ENCODE peak calls at places on chromosome 20, in five cellular contexts. One of them, this sample, is unnamed.

GRCh38 chr20:4305091-4305490 is 289.7 kb upstream of the RNF24 start:
- DNase-seq in brain microvascular endothelial cell: no peak
- DNase-seq in Panc1: no peak
- DNase-seq in testis: no peak
- DNase-seq in WTC11: no peak
- DNase-seq in this sample: no peak

GRCh38 chr20:44247131-44247571 is at the start of gene GDAP1L1:
- DNase-seq in brain microvascular endothelial cell: no peak
- DNase-seq in testis: no peak
- DNase-seq in WTC11: peak
- DNase-seq in Panc1: no peak
- DNase-seq in this sample: peak

GRCh38 chr20:6480328-6481030 is 287.0 kb upstream of the BMP2 start:
- DNase-seq in testis: no peak
- DNase-seq in WTC11: no peak
- DNase-seq in brain microvascular endothelial cell: no peak
- DNase-seq in Panc1: no peak
- DNase-seq in this sample: no peak

GRCh38 chr20:33773412-33774089 is 37.6 kb upstream of the CHMP4B start:
- DNase-seq in brain microvascular endothelial cell: no peak
- DNase-seq in WTC11: no peak
- DNase-seq in testis: no peak
- DNase-seq in Panc1: no peak
- DNase-seq in this sample: no peak

GRCh38 chr20:50798650-50799049 is 3.8 kb downstream of the BCAS4 start:
- DNase-seq in brain microvascular endothelial cell: no peak
- DNase-seq in WTC11: no peak
- DNase-seq in Panc1: no peak
- DNase-seq in testis: no peak
- DNase-seq in this sample: no peak

GRCh38 chr20:63059684-63060056 is 52.9 kb upstream of the BHLHE23 start:
- DNase-seq in Panc1: no peak
- DNase-seq in brain microvascular endothelial cell: no peak
- DNase-seq in WTC11: peak
- DNase-seq in testis: no peak
- DNase-seq in this sample: no peak

GRCh38 chr20:4805663-4806449 is 84.1 kb downstream of the PRND start:
- DNase-seq in brain microvascular endothelial cell: no peak
- DNase-seq in testis: no peak
- DNase-seq in WTC11: no peak
- DNase-seq in Panc1: no peak
- DNase-seq in this sample: no peak

GRCh38 chr20:64064145-64064698 is 1.2 kb downstream of the TCEA2 start:
- DNase-seq in Panc1: no peak
- DNase-seq in WTC11: no peak
- DNase-seq in testis: no peak
- DNase-seq in brain microvascular endothelial cell: no peak
- DNase-seq in this sample: peak

GRCh38 chr20:3781153-3781910 is at the start of gene SPEF1:
- DNase-seq in brain microvascular endothelial cell: peak
- DNase-seq in testis: peak
- DNase-seq in Panc1: peak
- DNase-seq in WTC11: peak
- DNase-seq in this sample: peak

GRCh38 chr20:32115196-32115767 is 5.8 kb downstream of the TM9SF4 start:
- DNase-seq in brain microvascular endothelial cell: no peak
- DNase-seq in Panc1: no peak
- DNase-seq in testis: no peak
- DNase-seq in WTC11: no peak
- DNase-seq in this sample: peak

GRCh38 chr20:15951711-15952110 is 621.5 kb downstream of the KIF16B start:
- DNase-seq in WTC11: no peak
- DNase-seq in Panc1: no peak
- DNase-seq in testis: no peak
- DNase-seq in brain microvascular endothelial cell: no peak
- DNase-seq in this sample: no peak

GRCh38 chr20:63573739-63574131 is 304 bp downstream of the HELZ2 start:
- DNase-seq in WTC11: no peak
- DNase-seq in brain microvascular endothelial cell: no peak
- DNase-seq in Panc1: no peak
- DNase-seq in testis: no peak
- DNase-seq in this sample: no peak

GRCh38 chr20:6501061-6501460 is 266.4 kb upstream of the BMP2 start:
- DNase-seq in WTC11: no peak
- DNase-seq in brain microvascular endothelial cell: peak
- DNase-seq in testis: no peak
- DNase-seq in Panc1: no peak
- DNase-seq in this sample: no peak

GRCh38 chr20:36305602-36306556 is at the start of gene DLGAP4:
- DNase-seq in brain microvascular endothelial cell: no peak
- DNase-seq in Panc1: no peak
- DNase-seq in testis: no peak
- DNase-seq in WTC11: peak
- DNase-seq in this sample: no peak

GRCh38 chr20:36248836-36249235 is 12.6 kb downstream of the AAR2 start:
- DNase-seq in brain microvascular endothelial cell: no peak
- DNase-seq in WTC11: no peak
- DNase-seq in testis: no peak
- DNase-seq in Panc1: no peak
- DNase-seq in this sample: no peak

GRCh38 chr20:61922936-61923335 is 142.7 kb downstream of the TAF4 start:
- DNase-seq in brain microvascular endothelial cell: no peak
- DNase-seq in testis: no peak
- DNase-seq in WTC11: no peak
- DNase-seq in Panc1: no peak
- DNase-seq in this sample: no peak

GRCh38 chr20:44819936-44820335 is 9.6 kb upstream of the RIMS4 start:
- DNase-seq in brain microvascular endothelial cell: no peak
- DNase-seq in Panc1: no peak
- DNase-seq in WTC11: no peak
- DNase-seq in testis: no peak
- DNase-seq in this sample: no peak

GRCh38 chr20:63128367-63128766 is 87.6 kb downstream of the YTHDF1 start:
- DNase-seq in testis: no peak
- DNase-seq in Panc1: no peak
- DNase-seq in WTC11: peak
- DNase-seq in brain microvascular endothelial cell: no peak
- DNase-seq in this sample: no peak

GRCh38 chr20:8385247-8385646 is 253.2 kb downstream of the PLCB1 start:
- DNase-seq in testis: no peak
- DNase-seq in brain microvascular endothelial cell: peak
- DNase-seq in Panc1: no peak
- DNase-seq in WTC11: peak
- DNase-seq in this sample: peak

GRCh38 chr20:45828589-45828988 is 1.5 kb upstream of the TNNC2 start:
- DNase-seq in testis: no peak
- DNase-seq in WTC11: no peak
- DNase-seq in brain microvascular endothelial cell: no peak
- DNase-seq in Panc1: no peak
- DNase-seq in this sample: peak

GRCh38 chr20:42857446-42857845 is 332.3 kb downstream of the PTPRT start:
- DNase-seq in brain microvascular endothelial cell: no peak
- DNase-seq in testis: no peak
- DNase-seq in WTC11: no peak
- DNase-seq in Panc1: no peak
- DNase-seq in this sample: no peak

GRCh38 chr20:36873498-36874189 is 2.3 kb upstream of the TLDC2 start:
- DNase-seq in WTC11: no peak
- DNase-seq in testis: no peak
- DNase-seq in Panc1: no peak
- DNase-seq in brain microvascular endothelial cell: no peak
- DNase-seq in this sample: no peak

GRCh38 chr20:23907579-23907978 is 28.0 kb upstream of the CST5 start:
- DNase-seq in WTC11: no peak
- DNase-seq in brain microvascular endothelial cell: no peak
- DNase-seq in Panc1: no peak
- DNase-seq in testis: no peak
- DNase-seq in this sample: no peak

GRCh38 chr20:22682381-22682780 is 98.0 kb upstream of the FOXA2 start:
- DNase-seq in WTC11: no peak
- DNase-seq in testis: no peak
- DNase-seq in Panc1: no peak
- DNase-seq in brain microvascular endothelial cell: no peak
- DNase-seq in this sample: no peak

GRCh38 chr20:32606107-32606506 is 21.0 kb upstream of the NOL4L start:
- DNase-seq in WTC11: no peak
- DNase-seq in brain microvascular endothelial cell: no peak
- DNase-seq in Panc1: no peak
- DNase-seq in testis: no peak
- DNase-seq in this sample: no peak

GRCh38 chr20:8431538-8432434 is 299.7 kb downstream of the PLCB1 start:
- DNase-seq in testis: peak
- DNase-seq in WTC11: peak
- DNase-seq in Panc1: no peak
- DNase-seq in brain microvascular endothelial cell: no peak
- DNase-seq in this sample: peak

GRCh38 chr20:32527052-32527446 is 58.1 kb downstream of the NOL4L start:
- DNase-seq in Panc1: no peak
- DNase-seq in testis: no peak
- DNase-seq in WTC11: no peak
- DNase-seq in brain microvascular endothelial cell: no peak
- DNase-seq in this sample: no peak

GRCh38 chr20:6663104-6663503 is 104.4 kb upstream of the BMP2 start:
- DNase-seq in WTC11: no peak
- DNase-seq in Panc1: no peak
- DNase-seq in brain microvascular endothelial cell: no peak
- DNase-seq in testis: no peak
- DNase-seq in this sample: no peak

GRCh38 chr20:51916244-51916643 is 113.9 kb upstream of the SALL4 start:
- DNase-seq in brain microvascular endothelial cell: no peak
- DNase-seq in WTC11: no peak
- DNase-seq in testis: no peak
- DNase-seq in Panc1: no peak
- DNase-seq in this sample: no peak

GRCh38 chr20:62066339-62066982 is 780 bp upstream of the TAF4 start:
- DNase-seq in testis: peak
- DNase-seq in Panc1: no peak
- DNase-seq in WTC11: peak
- DNase-seq in brain microvascular endothelial cell: no peak
- DNase-seq in this sample: peak

GRCh38 chr20:1396264-1396663 is 3.4 kb upstream of the FKBP1A start:
- DNase-seq in Panc1: no peak
- DNase-seq in WTC11: no peak
- DNase-seq in testis: no peak
- DNase-seq in brain microvascular endothelial cell: no peak
- DNase-seq in this sample: no peak
- TF ChIP-seq CTCF in Panc1: no peak
- TF ChIP-seq CTCF in WTC11: no peak
- TF ChIP-seq CTCF in testis: no peak
- TF ChIP-seq CTCF in brain microvascular endothelial cell: no peak
- TF ChIP-seq CTCF in this sample: no peak

DNA sequence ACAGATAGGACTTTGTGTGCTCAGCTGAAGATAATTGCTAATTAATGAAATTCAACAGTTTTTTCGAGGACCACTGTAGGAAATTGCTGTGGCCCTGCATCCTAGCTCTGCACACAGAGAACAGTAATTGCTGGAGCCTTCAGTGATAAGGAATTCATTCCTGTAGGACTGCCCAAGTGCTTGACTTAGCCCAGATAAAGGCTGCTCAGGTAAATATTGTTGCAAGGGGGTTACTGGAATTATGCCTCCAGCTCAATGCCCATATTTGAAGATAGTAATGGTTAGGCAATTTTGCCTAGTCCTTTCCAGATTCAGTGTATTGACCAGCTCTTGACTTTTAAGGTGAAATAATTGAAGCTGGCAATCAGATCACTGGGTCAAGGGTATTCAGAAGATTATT is 122.9 kb downstream of the SLC24A3 start:
- DNase-seq in Panc1: no peak
- DNase-seq in testis: no peak
- DNase-seq in WTC11: no peak
- DNase-seq in brain microvascular endothelial cell: no peak
- DNase-seq in this sample: no peak
- TF ChIP-seq CTCF in Panc1: no peak
- TF ChIP-seq CTCF in testis: no peak
- TF ChIP-seq CTCF in WTC11: no peak
- TF ChIP-seq CTCF in brain microvascular endothelial cell: no peak
- TF ChIP-seq CTCF in this sample: no peak

DNA sequence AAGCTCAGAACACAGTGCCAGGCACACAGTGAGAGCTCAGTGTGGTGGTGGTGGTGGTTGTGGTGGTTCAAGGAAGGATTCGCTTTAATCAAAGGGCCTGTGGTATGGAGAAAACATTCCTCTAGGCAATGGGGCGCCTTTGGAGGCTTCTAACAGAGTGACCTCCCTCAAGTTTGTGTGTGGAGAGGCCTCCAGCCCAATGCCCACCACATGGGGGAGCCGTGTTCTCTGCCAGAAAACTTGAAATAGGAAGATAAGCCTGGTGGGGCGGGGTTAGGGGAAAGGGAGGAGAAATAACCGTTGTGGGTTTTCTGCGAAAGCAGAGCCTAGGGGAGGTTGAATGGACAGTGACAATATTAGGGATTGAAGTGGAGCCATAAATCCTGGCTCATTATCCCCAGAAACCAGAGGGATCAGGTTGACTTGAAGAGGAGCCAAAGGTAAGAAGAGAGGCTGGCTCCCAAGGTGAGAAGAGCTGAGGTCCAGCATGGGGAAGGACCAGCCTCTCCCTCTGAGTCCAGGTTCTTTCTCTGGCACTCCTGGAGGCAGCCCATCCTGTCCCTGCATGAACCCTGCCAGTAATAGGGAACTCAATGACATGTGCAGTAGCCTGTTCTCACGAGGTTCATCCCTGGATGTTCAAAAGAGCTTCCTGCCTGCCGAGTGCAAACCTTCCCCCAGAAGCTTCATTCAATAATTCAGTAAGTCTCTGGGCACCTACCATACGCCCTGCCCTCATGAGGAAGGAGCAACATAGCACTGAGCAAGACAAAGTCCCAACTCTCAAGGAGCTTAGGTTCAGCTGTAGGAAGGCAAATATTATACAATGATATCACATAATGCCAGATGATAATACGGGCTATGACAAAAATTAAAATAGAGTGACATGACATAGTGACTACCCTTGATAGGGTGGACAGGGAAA is 51.4 kb downstream of the TGM2 start:
- DNase-seq in WTC11: peak
- DNase-seq in brain microvascular endothelial cell: peak
- DNase-seq in Panc1: no peak
- DNase-seq in testis: peak
- DNase-seq in this sample: no peak
- TF ChIP-seq CTCF in WTC11: no peak
- TF ChIP-seq CTCF in brain microvascular endothelial cell: peak
- TF ChIP-seq CTCF in Panc1: peak
- TF ChIP-seq CTCF in testis: no peak
- TF ChIP-seq CTCF in this sample: no peak

GRCh38 chr20:1468117-1468624 is 1.5 kb upstream of the NSFL1C start:
- DNase-seq in Panc1: no peak
- DNase-seq in WTC11: no peak
- DNase-seq in brain microvascular endothelial cell: no peak
- DNase-seq in testis: no peak
- DNase-seq in this sample: no peak

GRCh38 chr20:1471242-1471641 is 4.6 kb upstream of the NSFL1C start:
- DNase-seq in Panc1: no peak
- DNase-seq in brain microvascular endothelial cell: no peak
- DNase-seq in testis: no peak
- DNase-seq in WTC11: no peak
- DNase-seq in this sample: no peak

GRCh38 chr20:1469306-1469905 is 2.8 kb upstream of the NSFL1C start:
- DNase-seq in brain microvascular endothelial cell: no peak
- DNase-seq in testis: no peak
- DNase-seq in WTC11: no peak
- DNase-seq in Panc1: no peak
- DNase-seq in this sample: no peak

GRCh38 chr20:1467355-1468116 is 887 bp upstream of the NSFL1C start:
- DNase-seq in WTC11: no peak
- DNase-seq in Panc1: no peak
- DNase-seq in testis: peak
- DNase-seq in brain microvascular endothelial cell: no peak
- DNase-seq in this sample: peak

GRCh38 chr20:1469925-1470571 is 3.4 kb upstream of the NSFL1C start:
- DNase-seq in WTC11: peak
- DNase-seq in Panc1: peak
- DNase-seq in testis: peak
- DNase-seq in brain microvascular endothelial cell: peak
- DNase-seq in this sample: peak
- TF ChIP-seq CTCF in WTC11: peak
- TF ChIP-seq CTCF in Panc1: peak
- TF ChIP-seq CTCF in testis: peak
- TF ChIP-seq CTCF in brain microvascular endothelial cell: peak
- TF ChIP-seq CTCF in this sample: peak

This sample was measured in thyroid gland.